ENCODE peak calls at places on chromosomes 6 and 20, in four cellular contexts. N is astrocyte of the spinal cord, G is lower lobe of right lung, V is fibroblast of mammary gland. H is an unnamed sample.

GRCh38 chr20:50517817-50518154 is 7.6 kb downstream of the PTPN1 start:
- DNase-seq in V (no peak), N (no peak), G (no peak), H (no peak)

GRCh38 chr6:154246723-154247118 is 109.9 kb downstream of the IPCEF1 start:
- DNase-seq in N (no peak), V (no peak), G (no peak), H (no peak)

GRCh38 chr6:156778615-156779205 is 1.5 kb downstream of the ARID1B start:
- DNase-seq in V (peak; percentile 33), G (peak; percentile 71), N (peak; percentile 50), H (peak; percentile 52)

GRCh38 chr20:18144541-18145099 is 7.0 kb downstream of the KAT14 start:
- DNase-seq in V (no peak), N (no peak), G (no peak), H (no peak)

GRCh38 chr6:30800876-30801275 is 56.5 kb upstream of the IER3 start:
- DNase-seq in V (no peak), N (no peak), G (no peak), H (no peak)

GRCh38 chr6:134539865-134540323 is 222.0 kb upstream of the SGK1 start:
- DNase-seq in V (no peak), N (no peak), G (no peak), H (peak; percentile 36)

GRCh38 chr6:68638225-68638900 is 3.3 kb downstream of the ADGRB3 start:
- DNase-seq in V (peak; percentile 54), G (no peak), N (peak; percentile 54), H (no peak)

GRCh38 chr20:44601801-44602204 is 19.4 kb downstream of the PKIG start:
- DNase-seq in N (peak; percentile 93), G (no peak), V (peak; percentile 84), H (no peak)

GRCh38 chr20:59183751-59184150 is 20.1 kb downstream of the ZNF831 start:
- DNase-seq in N (no peak), V (no peak), G (no peak), H (no peak)

GRCh38 chr6:23477576-23477975 is 648.4 kb upstream of the NRSN1 start:
- DNase-seq in G (no peak), V (peak; percentile 11), N (no peak), H (no peak)

GRCh38 chr6:38264605-38265004 is 375.1 kb downstream of the BTBD9 start:
- DNase-seq in N (peak; percentile 74), G (no peak), V (no peak), H (peak; percentile 24)

GRCh38 chr20:8018928-8019177 is 708 bp downstream of the TMX4 start:
- DNase-seq in N (peak; percentile 50), V (no peak), G (no peak), H (no peak)

GRCh38 chr6:159756508-159756907 is 5.3 kb upstream of the ACAT2 start:
- DNase-seq in V (no peak), N (no peak), G (no peak), H (peak; percentile 56)

GRCh38 chr20:18188446-18188845 is 50.8 kb downstream of the KAT14 start:
- DNase-seq in V (peak; percentile 7), N (no peak), G (no peak), H (no peak)

GRCh38 chr6:44356432-44356950 is 14.0 kb downstream of the SPATS1 start:
- DNase-seq in V (no peak), N (no peak), G (no peak), H (no peak)

GRCh38 chr6:47071681-47072080 is 29.5 kb upstream of the ADGRF1 start:
- DNase-seq in V (no peak), N (no peak), G (no peak), H (no peak)

GRCh38 chr6:32204268-32204715 is 11.8 kb upstream of the GPSM3 start:
- DNase-seq in V (no peak), G (no peak), N (no peak), H (no peak)

GRCh38 chr6:89612121-89612520 is 26.4 kb downstream of the LYRM2 start:
- DNase-seq in G (no peak), V (no peak), N (no peak), H (no peak)

GRCh38 chr6:119686240-119686639 is 336.7 kb upstream of the MAN1A1 start:
- DNase-seq in G (no peak), V (no peak), N (no peak), H (no peak)

GRCh38 chr6:119678961-119679360 is 329.4 kb upstream of the MAN1A1 start:
- DNase-seq in G (no peak), N (no peak), V (no peak), H (no peak)

GRCh38 chr6:119686644-119687043 is 337.1 kb upstream of the MAN1A1 start:
- DNase-seq in G (no peak), V (no peak), N (no peak), H (no peak)

DNA sequence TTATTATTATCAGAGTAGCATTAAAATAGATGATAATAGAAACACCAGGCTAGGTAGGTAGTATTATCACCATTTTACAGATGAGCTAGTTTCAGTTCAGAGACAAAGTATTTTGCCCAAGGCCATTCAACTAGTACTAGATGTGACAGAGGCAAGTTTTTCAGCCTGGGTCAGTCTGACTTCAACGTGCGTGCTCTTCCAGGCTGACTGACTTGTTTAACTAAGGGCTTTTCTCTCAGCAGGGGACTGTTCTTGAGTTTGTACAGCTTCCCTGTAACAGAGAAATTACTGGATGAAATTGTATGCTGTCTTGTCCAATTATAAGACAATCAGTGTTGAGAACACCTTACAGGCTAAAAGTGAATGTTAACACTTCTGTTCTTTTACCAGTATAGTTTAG is 333.5 kb upstream of the MAN1A1 start:
- DNase-seq in G (no peak), V (no peak), N (peak; percentile 52), H (no peak)
- H3K4me3 ChIP-seq in G (no peak overlapping the region), V (no peak overlapping the region), N (no peak overlapping the region), H (no peak overlapping the region)

DNA sequence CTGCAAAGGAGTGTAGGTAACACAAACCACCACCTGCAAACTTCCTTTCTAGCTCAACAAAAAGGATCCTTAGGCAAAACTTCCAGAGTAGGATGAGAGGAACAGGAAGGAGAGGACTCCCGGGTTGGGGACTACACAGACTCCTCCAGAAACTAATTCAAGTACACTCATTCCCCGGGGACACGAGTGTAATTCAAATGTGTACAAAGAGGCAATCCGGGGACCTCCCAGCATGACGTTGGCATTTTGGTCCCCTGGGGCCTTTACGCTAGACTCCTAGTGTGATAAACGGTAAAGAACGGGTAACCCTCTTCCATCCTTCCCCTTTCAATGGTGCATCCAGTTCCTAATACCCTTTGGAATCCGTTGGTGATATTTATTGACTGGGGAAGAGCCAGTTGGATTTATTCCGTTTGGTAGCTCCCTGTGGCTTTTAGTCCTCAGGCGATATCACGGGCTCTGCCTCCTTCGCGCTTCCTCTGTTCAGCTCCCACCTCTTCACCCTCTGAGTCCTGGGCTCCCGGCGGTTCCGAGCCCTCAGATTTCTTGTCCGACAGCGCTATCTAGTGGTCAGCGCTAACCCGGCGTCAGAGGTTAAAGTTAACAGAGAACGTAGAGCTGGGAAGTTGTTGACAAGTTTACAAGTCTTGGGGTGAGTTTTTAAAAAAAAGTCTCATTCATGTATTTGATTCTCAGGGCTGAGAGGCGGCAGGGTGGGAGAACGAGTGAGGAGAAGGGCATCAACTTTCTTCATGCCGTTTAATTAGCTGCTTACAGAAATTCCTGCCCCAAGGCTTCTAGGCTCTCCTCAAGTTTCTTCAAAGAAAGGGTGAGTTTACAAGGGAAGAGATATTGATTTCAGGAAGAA is 2.9 kb upstream of the COL12A1 start:
- DNase-seq in N (peak; percentile 83), G (peak; percentile 84), V (peak; percentile 87), H (no peak)
- H3K4me3 ChIP-seq in N (no peak overlapping the region), G (peak overlapping the region; percentile 39), V (peak overlapping the region; percentile 36), H (peak overlapping the region; percentile 16)

GRCh38 chr6:40585218-40585617 is 1.9 kb downstream of the LRFN2 start:
- DNase-seq in N (no peak), V (no peak), G (no peak), H (no peak)
- H3K4me3 ChIP-seq in N (no peak overlapping the region), V (no peak overlapping the region), G (no peak overlapping the region), H (no peak overlapping the region)

GRCh38 chr6:28089054-28089453 is 8.7 kb downstream of the ZNF165 start:
- DNase-seq in G (no peak), N (no peak), V (no peak), H (no peak)
- H3K4me3 ChIP-seq in G (no peak overlapping the region), N (no peak overlapping the region), V (no peak overlapping the region), H (no peak overlapping the region)

DNA sequence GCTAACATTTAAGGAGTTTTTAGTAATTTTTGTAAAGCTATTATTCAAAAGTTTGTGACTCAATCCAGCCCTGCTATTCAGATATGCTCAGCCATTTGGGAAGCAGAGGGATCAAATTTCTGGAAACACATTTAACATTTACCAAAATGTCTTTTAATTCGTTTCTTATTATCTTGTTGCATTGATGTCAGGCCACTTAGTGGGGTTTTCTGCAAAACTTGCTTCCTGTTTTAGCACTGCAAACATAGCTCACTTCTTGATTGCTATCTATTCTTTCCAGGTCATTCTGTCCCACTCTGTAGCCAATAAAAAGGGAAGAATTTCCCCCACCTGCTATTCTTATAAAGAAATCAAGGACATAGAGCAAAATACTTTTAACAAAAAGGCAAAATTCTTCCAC is 176.9 kb upstream of the SUPT3H start:
- DNase-seq in G (no peak), V (no peak), N (no peak), H (no peak)
- H3K4me3 ChIP-seq in G (no peak overlapping the region), V (no peak overlapping the region), N (no peak overlapping the region), H (no peak overlapping the region)

DNA sequence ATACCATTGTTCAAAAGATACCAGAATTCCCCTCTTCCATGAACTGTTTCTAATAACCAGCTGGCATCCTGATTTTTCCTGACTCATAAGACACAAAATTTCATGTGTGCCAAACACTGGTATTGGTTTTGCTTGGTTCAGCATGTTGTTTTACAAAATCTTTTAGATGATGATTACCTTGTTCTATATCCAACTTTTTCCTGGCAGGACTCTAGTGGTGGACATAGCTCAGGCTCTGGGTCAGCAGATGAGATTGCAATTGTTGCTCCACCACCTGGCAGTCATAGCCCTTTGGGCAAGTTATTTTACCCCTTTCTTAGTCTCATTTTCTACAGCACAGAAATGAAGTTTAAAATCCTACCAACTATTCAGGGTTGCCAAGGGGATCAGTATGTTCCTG is 6.2 kb downstream of the TRIM38 start:
- DNase-seq in G (no peak), V (peak; percentile 74), N (no peak), H (no peak)
- H3K4me3 ChIP-seq in G (no peak overlapping the region), V (no peak overlapping the region), N (no peak overlapping the region), H (no peak overlapping the region)

DNA sequence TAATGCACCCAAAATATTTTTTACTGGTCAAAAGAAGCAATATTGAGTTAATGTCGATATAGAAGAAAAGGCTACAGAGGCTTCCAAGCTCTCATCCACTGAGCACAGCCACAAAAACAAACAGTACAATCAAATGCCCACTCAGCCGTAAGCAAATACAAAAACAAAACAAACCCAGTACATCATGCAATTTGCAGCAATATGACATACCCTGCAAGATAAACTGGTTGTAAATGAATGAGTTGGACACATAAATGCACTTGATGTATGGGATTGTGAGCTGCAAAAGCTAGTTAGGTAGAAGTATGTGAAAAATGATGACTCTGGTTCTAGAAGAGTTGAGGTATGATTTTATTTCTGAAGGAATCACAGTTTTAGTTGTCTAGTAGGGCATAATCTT is 83.9 kb downstream of the SESN1 start:
- DNase-seq in N (no peak), V (no peak), G (no peak), H (no peak)
- H3K4me3 ChIP-seq in N (no peak overlapping the region), V (no peak overlapping the region), G (peak overlapping the region; percentile 87), H (no peak overlapping the region)

GRCh38 chr20:20207872-20208271 is 155.5 kb downstream of the CFAP61 start:
- DNase-seq in N (no peak), V (no peak), G (no peak), H (no peak)
- H3K4me3 ChIP-seq in N (no peak overlapping the region), V (no peak overlapping the region), G (no peak overlapping the region), H (no peak overlapping the region)